ENCODE peak calls at places on chromosomes 13 and 19, in ten cellular contexts. A is NCI-H748 treated with DMSO at 0.1 percent for 48 hours, N is upper lobe of right lung, B is anterior cingulate cortex, W is GM12892, L is immature natural killer cell, V is hypothalamus, F is kidney glomerular epithelial cell, H is posterior vena cava, K is ovary. Z is an unnamed sample.

GRCh38 chr19:17765069-17765618 is 13.9 kb downstream of the FCHO1 start:
- DNase-seq in A (no peak), B (no peak), L (no peak), W (no peak), F (no peak), N (peak; percentile 86), V (no peak), K (no peak), H (peak; percentile 91), Z (no peak)

GRCh38 chr19:45515807-45516401 is 8.6 kb downstream of the VASP start:
- DNase-seq in N (peak; percentile 80), B (no peak), W (no peak), H (no peak), F (no peak), L (no peak), K (no peak), V (no peak), A (no peak), Z (no peak)

GRCh38 chr13:104143760-104144406 is 1077.7 kb upstream of the SLC10A2 start:
- DNase-seq in W (no peak), L (no peak), N (no peak), K (no peak), H (no peak), V (no peak), B (no peak), F (no peak), A (peak; percentile 51), Z (peak; percentile 76)

GRCh38 chr13:22455036-22455435 is 725.7 kb upstream of the SGCG start:
- DNase-seq in H (no peak), A (no peak), V (no peak), L (no peak), W (no peak), N (no peak), F (no peak), B (no peak), K (no peak), Z (no peak)

GRCh38 chr19:27971071-27971470 is 1241.9 kb downstream of the UQCRFS1 start:
- DNase-seq in K (no peak), A (no peak), B (no peak), H (no peak), V (no peak), W (no peak), F (peak; percentile 96), N (no peak), L (no peak), Z (no peak)

GRCh38 chr19:45558399-45558878 is 26.2 kb downstream of the OPA3 start:
- DNase-seq in W (peak; percentile 44), B (no peak), A (peak; percentile 74), H (no peak), N (no peak), L (peak; percentile 42), F (no peak), V (no peak), K (no peak), Z (no peak)

GRCh38 chr19:17539288-17540117 is 15.9 kb upstream of the COLGALT1 start:
- DNase-seq in L (peak; percentile 96), V (peak; percentile 72), A (peak; percentile 89), N (peak; percentile 96), B (peak; percentile 90), K (peak; percentile 100), W (peak; percentile 94), F (peak; percentile 73), H (peak; percentile 99), Z (peak; percentile 87)

GRCh38 chr13:44912617-44913016 is 76.7 kb downstream of the NUFIP1 start:
- DNase-seq in W (no peak), A (no peak), K (no peak), L (no peak), H (no peak), B (no peak), F (no peak), N (no peak), V (no peak), Z (no peak)

GRCh38 chr19:50912727-50913716 is 1.8 kb upstream of the KLK4 start:
- DNase-seq in A (no peak), F (no peak), B (no peak), W (no peak), L (no peak), H (no peak), N (no peak), V (no peak), K (no peak), Z (no peak)

GRCh38 chr19:1046836-1047695 is 7.2 kb downstream of the ABCA7 start:
- DNase-seq in H (no peak), L (no peak), K (no peak), A (no peak), V (no peak), F (no peak), W (no peak), N (no peak), B (no peak), Z (no peak)

Z was measured in COR-L47.